ENCODE peak calls at places on chromosomes 1 and 21, in four cellular contexts. One of them, this sample, is unnamed. For H3K4me1, the result is how much of the 10 kb centered on the place peaks cover.

GRCh38 chr1:213776974-213777373 is 210.8 kb upstream of the PROX1 start:
- DNase-seq in effector memory CD4-positive, alpha-beta T cell: no peak
- DNase-seq in kidney: no peak
- DNase-seq in RWPE2: no peak
- DNase-seq in this sample: no peak

GRCh38 chr1:166489670-166490436 is 323.1 kb upstream of the FAM78B start:
- DNase-seq in effector memory CD4-positive, alpha-beta T cell: peak
- DNase-seq in kidney: peak
- DNase-seq in RWPE2: no peak
- DNase-seq in this sample: peak

GRCh38 chr1:172811698-172812097 is 152.8 kb downstream of the FASLG start:
- DNase-seq in effector memory CD4-positive, alpha-beta T cell: no peak
- DNase-seq in kidney: no peak
- DNase-seq in RWPE2: no peak
- DNase-seq in this sample: no peak

GRCh38 chr1:24385160-24385939 is 28.2 kb downstream of the STPG1 start:
- DNase-seq in effector memory CD4-positive, alpha-beta T cell: no peak
- DNase-seq in kidney: no peak
- DNase-seq in RWPE2: no peak
- DNase-seq in this sample: peak

GRCh38 chr1:62621907-62622306 is 24.6 kb downstream of the ANGPTL3 start:
- DNase-seq in effector memory CD4-positive, alpha-beta T cell: no peak
- DNase-seq in kidney: peak
- DNase-seq in RWPE2: no peak
- DNase-seq in this sample: no peak

GRCh38 chr1:109113787-109114568 is at the start of gene ELAPOR1:
- DNase-seq in effector memory CD4-positive, alpha-beta T cell: peak
- DNase-seq in kidney: peak
- DNase-seq in RWPE2: no peak
- DNase-seq in this sample: peak

GRCh38 chr1:164801246-164801731 is 242.3 kb downstream of the PBX1 start:
- DNase-seq in effector memory CD4-positive, alpha-beta T cell: no peak
- DNase-seq in kidney: no peak
- DNase-seq in RWPE2: no peak
- DNase-seq in this sample: no peak

GRCh38 chr1:226649780-226650179 is 89.3 kb downstream of the ITPKB start:
- DNase-seq in effector memory CD4-positive, alpha-beta T cell: no peak
- DNase-seq in kidney: peak
- DNase-seq in RWPE2: no peak
- DNase-seq in this sample: no peak

GRCh38 chr1:203173566-203173965 is 2.1 kb downstream of the MYBPH start:
- DNase-seq in effector memory CD4-positive, alpha-beta T cell: no peak
- DNase-seq in kidney: peak
- DNase-seq in RWPE2: no peak
- DNase-seq in this sample: no peak
- H3K4me1 ChIP-seq in effector memory CD4-positive, alpha-beta T cell: under half
- H3K4me1 ChIP-seq in kidney: under half
- H3K4me1 ChIP-seq in RWPE2: under half
- H3K4me1 ChIP-seq in this sample: under half

GRCh38 chr1:91129458-91129857 is 107.6 kb upstream of the ZNF644 start:
- DNase-seq in effector memory CD4-positive, alpha-beta T cell: no peak
- DNase-seq in kidney: no peak
- DNase-seq in RWPE2: no peak
- DNase-seq in this sample: no peak

GRCh38 chr1:91133240-91133639 is 111.4 kb upstream of the ZNF644 start:
- DNase-seq in effector memory CD4-positive, alpha-beta T cell: no peak
- DNase-seq in kidney: no peak
- DNase-seq in RWPE2: no peak
- DNase-seq in this sample: no peak

GRCh38 chr1:91129017-91129416 is 107.2 kb upstream of the ZNF644 start:
- DNase-seq in effector memory CD4-positive, alpha-beta T cell: no peak
- DNase-seq in kidney: no peak
- DNase-seq in RWPE2: no peak
- DNase-seq in this sample: no peak

GRCh38 chr1:91135799-91136198 is 114.0 kb upstream of the ZNF644 start:
- DNase-seq in effector memory CD4-positive, alpha-beta T cell: no peak
- DNase-seq in kidney: no peak
- DNase-seq in RWPE2: no peak
- DNase-seq in this sample: no peak

GRCh38 chr1:91130256-91130985 is 108.6 kb upstream of the ZNF644 start:
- DNase-seq in effector memory CD4-positive, alpha-beta T cell: no peak
- DNase-seq in kidney: no peak
- DNase-seq in RWPE2: no peak
- DNase-seq in this sample: no peak
- H3K4me1 ChIP-seq in effector memory CD4-positive, alpha-beta T cell: under half
- H3K4me1 ChIP-seq in kidney: under half
- H3K4me1 ChIP-seq in RWPE2: under half
- H3K4me1 ChIP-seq in this sample: under half

GRCh38 chr1:201139756-201140155 is 12.8 kb upstream of the ASCL5 start:
- DNase-seq in effector memory CD4-positive, alpha-beta T cell: no peak
- DNase-seq in kidney: peak
- DNase-seq in RWPE2: no peak
- DNase-seq in this sample: no peak

GRCh38 chr1:201137579-201138310 is 10.8 kb upstream of the ASCL5 start:
- DNase-seq in effector memory CD4-positive, alpha-beta T cell: no peak
- DNase-seq in kidney: peak
- DNase-seq in RWPE2: no peak
- DNase-seq in this sample: no peak

GRCh38 chr1:201138311-201138840 is 11.4 kb upstream of the ASCL5 start:
- DNase-seq in effector memory CD4-positive, alpha-beta T cell: no peak
- DNase-seq in kidney: peak
- DNase-seq in RWPE2: no peak
- DNase-seq in this sample: no peak

GRCh38 chr1:201140235-201140940 is 13.4 kb upstream of the ASCL5 start:
- DNase-seq in effector memory CD4-positive, alpha-beta T cell: no peak
- DNase-seq in kidney: peak
- DNase-seq in RWPE2: no peak
- DNase-seq in this sample: no peak

DNA sequence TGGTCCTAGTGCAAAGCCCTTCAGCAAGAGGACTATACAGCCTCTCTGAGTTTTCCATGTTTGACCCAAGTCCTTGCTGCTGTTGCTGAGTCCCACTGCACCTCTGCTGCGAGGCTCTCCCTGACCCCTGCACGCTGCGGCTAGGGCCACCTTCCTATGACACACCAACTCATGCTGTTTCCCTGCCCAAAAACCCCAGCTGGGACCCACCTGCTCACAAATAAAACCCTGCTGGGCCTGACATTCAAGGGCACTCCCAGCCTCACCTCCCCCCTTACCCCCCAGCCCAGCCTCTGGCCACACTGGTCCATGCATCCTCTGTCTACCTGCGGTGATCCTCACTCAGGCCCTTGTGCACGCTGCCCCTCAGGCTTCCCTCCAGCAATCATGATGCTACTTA is 12.3 kb upstream of the ASCL5 start:
- DNase-seq in effector memory CD4-positive, alpha-beta T cell: no peak
- DNase-seq in kidney: peak
- DNase-seq in RWPE2: no peak
- DNase-seq in this sample: no peak
- H3K4me1 ChIP-seq in effector memory CD4-positive, alpha-beta T cell: under half
- H3K4me1 ChIP-seq in kidney: under half
- H3K4me1 ChIP-seq in RWPE2: under half
- H3K4me1 ChIP-seq in this sample: under half

DNA sequence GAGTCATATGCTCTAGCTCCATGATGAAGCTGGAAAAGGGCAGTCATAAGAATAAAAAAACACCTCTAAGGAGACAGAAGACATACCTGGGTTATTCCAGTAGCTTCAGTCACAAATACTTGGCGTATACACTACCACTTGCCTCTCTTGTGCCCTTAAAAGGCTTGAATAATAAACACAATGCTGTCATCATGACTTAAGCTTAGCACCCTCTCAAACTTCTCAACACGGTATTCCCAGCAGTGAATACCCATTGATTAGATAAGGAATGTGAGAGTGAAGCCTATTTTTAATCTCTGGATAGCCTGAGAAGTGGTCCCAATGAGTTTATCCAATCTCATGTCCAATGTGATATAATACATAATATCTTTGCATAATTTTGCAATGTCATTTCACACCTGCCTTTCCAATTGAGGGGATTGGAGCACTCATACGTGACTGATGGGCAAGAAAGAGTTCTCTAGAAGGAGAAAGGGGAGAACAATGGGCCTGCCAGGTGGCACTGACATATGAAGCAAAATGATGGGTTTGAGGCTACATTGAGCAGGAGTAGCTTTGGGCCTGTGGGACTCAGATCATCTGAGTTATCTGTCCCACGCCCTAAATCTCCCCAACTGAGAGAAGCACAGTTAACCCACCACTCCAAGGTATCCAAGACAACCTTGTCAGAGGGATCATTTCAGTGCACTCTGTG is 298.6 kb upstream of the DAB1 start:
- DNase-seq in effector memory CD4-positive, alpha-beta T cell: no peak
- DNase-seq in kidney: no peak
- DNase-seq in RWPE2: no peak
- DNase-seq in this sample: no peak
- H3K4me1 ChIP-seq in effector memory CD4-positive, alpha-beta T cell: under half
- H3K4me1 ChIP-seq in kidney: under half
- H3K4me1 ChIP-seq in RWPE2: under half
- H3K4me1 ChIP-seq in this sample: under half

GRCh38 chr1:11479375-11479979 is 522 bp downstream of the DISP3 start:
- DNase-seq in effector memory CD4-positive, alpha-beta T cell: no peak
- DNase-seq in kidney: no peak
- DNase-seq in RWPE2: no peak
- DNase-seq in this sample: no peak
- H3K4me1 ChIP-seq in effector memory CD4-positive, alpha-beta T cell: under half
- H3K4me1 ChIP-seq in kidney: under half
- H3K4me1 ChIP-seq in RWPE2: under half
- H3K4me1 ChIP-seq in this sample: under half

DNA sequence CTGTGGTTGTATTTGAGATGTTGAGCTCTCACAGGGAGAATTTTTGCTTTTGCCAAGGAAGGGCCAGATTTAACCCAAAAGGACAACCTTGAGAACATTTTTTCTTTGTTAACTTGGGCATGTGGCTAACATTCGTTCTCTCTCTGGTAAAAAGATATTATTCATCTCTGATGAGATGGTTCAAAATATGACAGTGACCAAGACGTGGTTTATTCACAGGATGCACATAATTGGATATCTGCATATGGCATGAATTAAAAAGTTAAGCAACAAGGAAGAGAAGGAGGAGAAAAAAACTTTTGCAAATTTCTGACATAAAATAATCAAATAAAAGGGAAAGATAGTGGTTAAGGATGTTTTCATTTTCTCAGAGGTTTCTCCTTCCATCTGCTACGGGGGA is 43.1 kb upstream of the BCL10 start:
- DNase-seq in effector memory CD4-positive, alpha-beta T cell: no peak
- DNase-seq in kidney: no peak
- DNase-seq in RWPE2: no peak
- DNase-seq in this sample: no peak
- H3K4me1 ChIP-seq in effector memory CD4-positive, alpha-beta T cell: under half
- H3K4me1 ChIP-seq in kidney: under half
- H3K4me1 ChIP-seq in RWPE2: half or more
- H3K4me1 ChIP-seq in this sample: under half

GRCh38 chr1:2544093-2544874 is 11.9 kb upstream of the TNFRSF14 start:
- DNase-seq in effector memory CD4-positive, alpha-beta T cell: no peak
- DNase-seq in kidney: no peak
- DNase-seq in RWPE2: no peak
- DNase-seq in this sample: no peak
- H3K4me1 ChIP-seq in effector memory CD4-positive, alpha-beta T cell: under half
- H3K4me1 ChIP-seq in kidney: under half
- H3K4me1 ChIP-seq in RWPE2: under half
- H3K4me1 ChIP-seq in this sample: under half

GRCh38 chr21:34793471-34793870 is 124.7 kb downstream of the CLIC6 start:
- DNase-seq in effector memory CD4-positive, alpha-beta T cell: no peak
- DNase-seq in kidney: no peak
- DNase-seq in RWPE2: no peak
- DNase-seq in this sample: no peak
- H3K4me1 ChIP-seq in effector memory CD4-positive, alpha-beta T cell: under half
- H3K4me1 ChIP-seq in kidney: under half
- H3K4me1 ChIP-seq in RWPE2: under half
- H3K4me1 ChIP-seq in this sample: under half

DNA sequence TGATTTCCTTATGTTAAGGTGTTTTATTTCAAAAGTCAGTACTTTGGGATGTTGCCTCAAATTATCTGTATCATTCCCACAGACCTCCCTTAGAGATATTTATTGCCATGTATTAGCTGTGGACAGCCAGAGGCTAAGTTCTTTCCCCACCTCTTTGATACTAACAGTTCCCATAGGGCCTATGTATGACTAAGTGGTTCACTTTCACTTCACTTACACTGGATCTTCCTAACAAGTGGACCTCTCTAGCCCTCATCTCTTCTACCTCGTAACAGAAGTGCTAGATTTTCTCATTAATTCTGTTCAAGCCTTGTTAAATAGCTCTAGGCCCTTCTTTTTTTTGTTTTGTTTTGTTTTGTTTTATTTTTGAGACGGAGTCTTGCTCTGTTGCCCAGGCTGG is 6.2 kb downstream of the TRAF5 start:
- DNase-seq in effector memory CD4-positive, alpha-beta T cell: no peak
- DNase-seq in kidney: no peak
- DNase-seq in RWPE2: no peak
- DNase-seq in this sample: no peak
- H3K4me1 ChIP-seq in effector memory CD4-positive, alpha-beta T cell: half or more
- H3K4me1 ChIP-seq in kidney: under half
- H3K4me1 ChIP-seq in RWPE2: under half
- H3K4me1 ChIP-seq in this sample: half or more

GRCh38 chr1:201742476-201742875 is 86.5 kb upstream of the IPO9 start:
- DNase-seq in effector memory CD4-positive, alpha-beta T cell: no peak
- DNase-seq in kidney: no peak
- DNase-seq in RWPE2: no peak
- DNase-seq in this sample: no peak
- H3K4me1 ChIP-seq in effector memory CD4-positive, alpha-beta T cell: under half
- H3K4me1 ChIP-seq in kidney: under half
- H3K4me1 ChIP-seq in RWPE2: under half
- H3K4me1 ChIP-seq in this sample: under half